ENCODE peak calls at places on chromosomes 2 and 18, in six cellular contexts. K is heart left ventricle, X is NCI-H345, G is NCI-H524 treated with DMSO at 0.1 percent for 48 hours, V is neuronal stem cell, N is heart right ventricle. Q is an unnamed sample.

GRCh38 chr2:218290316-218291261 is 1.7 kb downstream of the TMBIM1 start:
- DNase-seq in N (no peak), G (no peak), X (no peak), K (no peak), V (no peak), Q (no peak)

GRCh38 chr2:30511122-30512083 is 64.4 kb downstream of the LCLAT1 start:
- DNase-seq in N (peak; percentile 25), K (peak; percentile 58), V (no peak), G (peak; percentile 35), X (peak; percentile 90), Q (peak; percentile 24)

GRCh38 chr2:162379719-162380580 is 36.0 kb downstream of the GCA start:
- DNase-seq in X (no peak), V (no peak), N (no peak), K (no peak), G (no peak), Q (no peak)

GRCh38 chr2:237574894-237575868 is 8.8 kb downstream of the PRLH start:
- DNase-seq in N (peak; percentile 42), G (no peak), V (no peak), K (no peak), X (no peak), Q (no peak)

GRCh38 chr2:38158361-38159128 is 82.6 kb upstream of the CYP1B1 start:
- DNase-seq in G (no peak), K (no peak), N (no peak), V (no peak), X (no peak), Q (no peak)

GRCh38 chr2:42706836-42707235 is 57.1 kb downstream of the OXER1 start:
- DNase-seq in N (no peak), X (no peak), G (no peak), V (no peak), K (no peak), Q (no peak)

GRCh38 chr2:70340921-70341765 is 39.3 kb upstream of the FAM136A start:
- DNase-seq in X (peak; percentile 66), G (no peak), K (no peak), N (no peak), V (peak; percentile 66), Q (peak; percentile 76)

GRCh38 chr2:236689981-236690380 is 120.4 kb downstream of the ACKR3 start:
- DNase-seq in V (no peak), K (no peak), G (no peak), N (no peak), X (no peak), Q (no peak)

GRCh38 chr18:50161806-50162205 is 33.1 kb downstream of the MYO5B start:
- DNase-seq in G (no peak), N (no peak), V (no peak), K (no peak), X (peak; percentile 20), Q (no peak)